ENCODE peak calls at places on chromosomes 3 and 15, in six cellular contexts. W is NCI-H2029; Q is stimulated activated naive CD8-positive, alpha-beta T cell treated with anti-CD3 and anti-CD28 coated beads, Interleukin-15, amount 100 ng/mL, for 72 hours; Y is NCI-H510A; F is HEK293T; R is WTC11. B is an unnamed sample.

GRCh38 chr3:280691-281090 is 84.1 kb downstream of the CHL1 start:
- DNase-seq in W (no peak), Q (no peak), Y (no peak), F (no peak), R (no peak), B (no peak)

GRCh38 chr3:11283126-11283478 is 10.9 kb downstream of the ATG7 start:
- DNase-seq in W (no peak), Q (no peak), Y (no peak), F (no peak), R (no peak), B (no peak)

GRCh38 chr3:127706785-127707351 is 34.1 kb downstream of the ABTB1 start:
- DNase-seq in W (no peak), Q (no peak), Y (no peak), F (no peak), R (no peak), B (no peak)

GRCh38 chr3:57758686-57759085 is 2.6 kb downstream of the SLMAP start:
- DNase-seq in W (no peak), Q (no peak), Y (no peak), F (no peak), R (no peak), B (no peak)

GRCh38 chr15:97115764-97116075 is 785.2 kb downstream of the NR2F2 start:
- DNase-seq in W (no peak), Q (no peak), Y (no peak), F (no peak), R (no peak), B (no peak)

GRCh38 chr3:49370585-49371290 is 12.6 kb upstream of the GPX1 start:
- DNase-seq in W (no peak), Q (no peak), Y (no peak), F (no peak), R (no peak), B (no peak)

GRCh38 chr3:38458796-38459498 is 5.3 kb downstream of the ACVR2B start:
- DNase-seq in W (peak; percentile 91), Q (no peak), Y (peak; percentile 30), F (no peak), R (no peak), B (no peak)

GRCh38 chr3:188316723-188317070 is 162.7 kb downstream of the LPP start:
- DNase-seq in W (no peak), Q (no peak), Y (no peak), F (no peak), R (no peak), B (no peak)

GRCh38 chr3:104933981-104934380 is 432.7 kb upstream of the ALCAM start:
- DNase-seq in W (no peak), Q (no peak), Y (no peak), F (no peak), R (no peak), B (no peak)

GRCh38 chr3:157786216-157786615 is 283.0 kb upstream of the VEPH1 start:
- DNase-seq in W (no peak), Q (no peak), Y (no peak), F (no peak), R (no peak), B (peak; percentile 90)

GRCh38 chr3:57709559-57709958 is 16.7 kb upstream of the DENND6A start:
- DNase-seq in W (no peak), Q (no peak), Y (no peak), F (no peak), R (no peak), B (peak; percentile 64)

GRCh38 chr3:191328963-191329653 is at the start of gene CCDC50:
- DNase-seq in W (peak; percentile 81), Q (peak; percentile 29), Y (peak; percentile 71), F (peak; percentile 45), R (peak; percentile 82), B (peak; percentile 50)

GRCh38 chr3:165254812-165255211 is 58.6 kb upstream of the SLITRK3 start:
- DNase-seq in W (peak; percentile 39), Q (no peak), Y (peak; percentile 36), F (peak; percentile 30), R (no peak), B (peak; percentile 67)

GRCh38 chr15:68313501-68314390 is 36.2 kb downstream of the FEM1B start:
- DNase-seq in W (no peak), Q (no peak), Y (no peak), F (no peak), R (peak; percentile 4), B (no peak)

GRCh38 chr15:65068436-65068835 is 645 bp upstream of the RASL12 start:
- DNase-seq in W (no peak), Q (no peak), Y (no peak), F (no peak), R (no peak), B (no peak)

GRCh38 chr15:53588773-53589172 is 170.7 kb downstream of the WDR72 start:
- DNase-seq in W (no peak), Q (no peak), Y (no peak), F (no peak), R (no peak), B (no peak)

GRCh38 chr3:30643763-30644462 is 37.5 kb downstream of the TGFBR2 start:
- DNase-seq in W (no peak), Q (peak; percentile 60), Y (no peak), F (no peak), R (no peak), B (no peak)

GRCh38 chr3:197027896-197028710 is 1.5 kb downstream of the MELTF start:
- DNase-seq in W (no peak), Q (no peak), Y (no peak), F (no peak), R (no peak), B (no peak)

GRCh38 chr3:112610121-112610520 is 30.8 kb downstream of the CCDC80 start:
- DNase-seq in W (no peak), Q (no peak), Y (no peak), F (no peak), R (no peak), B (no peak)

GRCh38 chr3:62803276-62803675 is 71.9 kb downstream of the CADPS start:
- DNase-seq in W (no peak), Q (no peak), Y (no peak), F (no peak), R (no peak), B (no peak)

GRCh38 chr3:124492824-124493223 is 237.4 kb upstream of the UMPS start:
- DNase-seq in W (peak; percentile 94), Q (no peak), Y (peak; percentile 55), F (peak; percentile 57), R (peak; percentile 58), B (peak; percentile 42)

GRCh38 chr3:168049366-168049974 is 46.3 kb downstream of the GOLIM4 start:
- DNase-seq in W (peak; percentile 62), Q (no peak), Y (no peak), F (no peak), R (no peak), B (no peak)

GRCh38 chr15:31486506-31486905 is 159.9 kb downstream of the KLF13 start:
- DNase-seq in W (no peak), Q (no peak), Y (no peak), F (no peak), R (no peak), B (no peak)

GRCh38 chr15:48281674-48282073 is 49.6 kb upstream of the DUT start:
- DNase-seq in W (no peak), Q (no peak), Y (no peak), F (no peak), R (no peak), B (no peak)

GRCh38 chr3:11407644-11408043 is 135.4 kb downstream of the ATG7 start:
- DNase-seq in W (no peak), Q (no peak), Y (no peak), F (no peak), R (no peak), B (no peak)

GRCh38 chr15:83199288-83199687 is 8.3 kb downstream of the HDGFL3 start:
- DNase-seq in W (no peak), Q (peak; percentile 42), Y (no peak), F (no peak), R (no peak), B (no peak)

GRCh38 chr15:90519688-90520087 is 10.0 kb upstream of the CRTC3 start:
- DNase-seq in W (no peak), Q (no peak), Y (no peak), F (no peak), R (no peak), B (no peak)

GRCh38 chr3:53250453-53250852 is 5.4 kb downstream of the TKT start:
- DNase-seq in W (no peak), Q (no peak), Y (no peak), F (no peak), R (no peak), B (no peak)

GRCh38 chr3:137761099-137761562 is 3.0 kb upstream of the SOX14 start:
- DNase-seq in W (no peak), Q (no peak), Y (no peak), F (no peak), R (peak; percentile 19), B (no peak)

GRCh38 chr15:76894174-76894573 is 11.0 kb downstream of the SCAPER start:
- DNase-seq in W (no peak), Q (no peak), Y (no peak), F (no peak), R (no peak), B (no peak)

GRCh38 chr15:77988386-77989301 is 88.9 kb downstream of the TBC1D2B start:
- DNase-seq in W (no peak), Q (no peak), Y (peak; percentile 39), F (no peak), R (no peak), B (no peak)

B was measured in foreskin keratinocyte.